ENCODE peak calls at places on chromosomes 3 and 15, in eight cellular contexts. A is HCT116, X is upper lobe of left lung, F is BJ, P is MM.1S, O is heart left ventricle, N is sigmoid colon, W is stomach. L is an unnamed sample. For H3K36me3, the result is how much of the 10 kb centered on the place peaks cover.

GRCh38 chr15:44286814-44287555 is 1.5 kb upstream of the GOLM2 start:
- DNase-seq in W (no peak), O (no peak), F (no peak), A (no peak), P (no peak), N (no peak), X (no peak), L (no peak)

GRCh38 chr3:157170861-157171260 is 10.9 kb upstream of the CCNL1 start:
- DNase-seq in W (no peak), O (no peak), X (peak), N (no peak), F (no peak), A (no peak), P (no peak), L (no peak)

GRCh38 chr3:195616681-195617080 is 32.9 kb upstream of the APOD start:
- DNase-seq in A (no peak), W (no peak), X (no peak), P (no peak), O (no peak), F (no peak), N (no peak), L (no peak)

GRCh38 chr15:53559364-53560253 is 199.9 kb downstream of the WDR72 start:
- DNase-seq in X (no peak), W (no peak), F (no peak), P (no peak), O (no peak), A (no peak), N (no peak), L (peak)

GRCh38 chr3:176848431-176849214 is 348.7 kb downstream of the TBL1XR1 start:
- DNase-seq in W (no peak), N (no peak), F (no peak), A (no peak), P (no peak), O (no peak), X (no peak), L (peak)

GRCh38 chr3:190345027-190345821 is 23.0 kb upstream of the CLDN1 start:
- DNase-seq in F (peak), A (no peak), N (no peak), W (no peak), X (no peak), O (no peak), P (no peak), L (no peak)

GRCh38 chr3:117788086-117788485 is 1078.5 kb downstream of the TUSC7 start:
- DNase-seq in F (peak), N (no peak), W (peak), A (no peak), P (no peak), O (no peak), X (no peak), L (no peak)

GRCh38 chr3:120364101-120364500 is 14.9 kb upstream of the LRRC58 start:
- DNase-seq in W (no peak), A (no peak), P (no peak), N (no peak), O (no peak), X (no peak), F (no peak), L (no peak)

GRCh38 chr3:161163297-161163696 is 57.8 kb upstream of the NMD3 start:
- DNase-seq in A (peak), F (peak), P (peak), N (no peak), X (no peak), O (no peak), W (no peak), L (no peak)

GRCh38 chr3:62873672-62874397 is 1.4 kb downstream of the CADPS start:
- DNase-seq in X (no peak), N (no peak), W (no peak), A (no peak), P (peak), F (no peak), O (peak), L (peak)

DNA sequence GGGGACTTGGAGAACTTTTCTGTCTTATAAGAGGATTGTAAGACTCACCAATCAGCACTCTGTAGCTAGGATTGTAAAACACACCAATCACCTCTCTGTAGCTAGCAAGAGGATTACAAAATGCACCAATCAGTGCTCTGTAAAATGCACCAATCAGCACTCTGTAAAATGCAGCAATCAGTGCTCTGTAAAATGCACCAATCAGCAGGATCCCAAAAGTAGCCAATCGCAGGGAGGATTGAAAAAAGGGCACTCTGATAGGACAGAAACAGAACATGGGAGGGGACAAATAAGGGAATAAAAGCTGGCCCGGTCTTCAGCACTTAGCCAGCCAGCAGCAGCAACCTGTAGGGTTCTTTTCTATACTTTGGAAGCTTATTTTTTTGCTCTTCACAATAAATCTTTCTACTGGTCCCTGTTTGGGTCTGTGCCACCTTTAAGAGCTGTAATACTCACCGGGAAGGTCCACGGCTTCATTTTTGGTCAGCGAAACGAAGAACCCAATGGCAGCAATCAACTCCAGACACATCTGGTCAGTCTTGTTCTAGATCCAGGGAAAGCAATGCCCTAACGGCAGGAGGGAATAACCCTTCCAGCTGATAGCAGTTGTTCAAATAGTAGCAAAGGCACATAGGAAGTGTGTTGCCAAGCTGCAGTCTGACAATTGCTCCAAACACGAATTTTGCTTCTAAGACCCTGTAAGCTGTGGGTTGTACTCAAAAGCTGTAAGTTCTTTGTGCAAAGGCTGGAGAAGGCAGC is 135.6 kb downstream of the TJP1 start:
- DNase-seq in W (no peak), N (no peak), F (no peak), P (no peak), O (no peak), X (no peak), A (no peak), L (peak)
- H3K4me3 ChIP-seq in W (no peak), N (no peak), F (no peak), P (no peak), O (no peak), X (no peak), A (no peak), L (no peak)

GRCh38 chr3:20573175-20573574 is 387.2 kb upstream of the SGO1 start:
- DNase-seq in O (no peak), W (no peak), P (no peak), F (no peak), A (no peak), X (no peak), N (no peak), L (no peak)
- TF ChIP-seq CTCF in O (no peak), W (no peak), P (no peak), F (no peak), A (no peak), X (no peak), N (no peak), L (no peak)

GRCh38 chr3:74978684-74979083 is 364.2 kb upstream of the CNTN3 start:
- DNase-seq in O (no peak), F (no peak), N (no peak), W (no peak), A (no peak), X (no peak), P (no peak), L (no peak)
- H3K36me3 ChIP-seq in O (under half), F (under half), N (under half), W (under half), A (under half), X (under half), P (under half), L (under half)

GRCh38 chr15:84716036-84716732 is at the start of gene SEC11A:
- DNase-seq in N (peak), O (peak), A (peak), X (peak), W (peak), P (peak), F (peak), L (peak)

GRCh38 chr15:84715442-84716035 is 400 bp downstream of the SEC11A start:
- DNase-seq in O (peak), X (peak), P (peak), W (peak), F (no peak), N (peak), A (no peak), L (no peak)

GRCh38 chr15:84714816-84715215 is 1.1 kb downstream of the SEC11A start:
- DNase-seq in A (no peak), X (no peak), O (no peak), F (no peak), N (no peak), P (no peak), W (no peak), L (no peak)

DNA sequence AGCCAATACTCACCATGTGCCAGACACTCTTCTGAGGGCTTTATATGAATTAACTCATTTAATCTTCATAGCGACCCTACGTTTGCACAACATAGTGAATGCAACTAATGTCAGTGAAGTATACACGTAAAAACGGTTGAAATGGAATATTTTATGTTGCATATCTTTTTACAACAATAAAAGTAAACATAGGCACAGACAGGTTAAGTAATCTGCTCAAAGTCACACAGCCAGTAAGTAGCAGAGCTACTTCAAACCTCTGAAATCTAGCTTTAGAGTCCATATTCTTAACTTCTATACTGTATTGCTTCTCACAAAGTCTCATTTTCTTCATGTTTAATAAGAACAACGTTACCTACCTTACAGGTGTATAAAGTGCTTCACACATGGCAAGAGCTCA is 1.6 kb downstream of the SEC11A start:
- DNase-seq in X (no peak), P (no peak), O (no peak), N (no peak), A (no peak), W (no peak), F (no peak), L (no peak)
- H3K4me3 ChIP-seq in X (peak), P (peak), O (peak), N (no peak), A (peak), W (no peak), F (peak), L (no peak)

L was measured in mucosa of descending colon.